ENCODE peak calls at places on chromosomes 7 and 10, in four cellular contexts. F is K562, B is A549, Y is GM12878. N is an unnamed sample.

GRCh38 chr7:69932034-69932628 is 333.9 kb downstream of the AUTS2 start:
- DNase-seq in Y (no peak), B (peak; percentile 35), F (no peak), N (no peak)

GRCh38 chr7:136171233-136171632 is 194.1 kb upstream of the MTPN start:
- DNase-seq in Y (no peak), F (no peak), B (no peak), N (no peak)

GRCh38 chr7:1585142-1585981 is 15.5 kb upstream of the PSMG3 start:
- DNase-seq in F (no peak), Y (no peak), B (no peak), N (no peak)

GRCh38 chr7:4655311-4655710 is 26.8 kb upstream of the FOXK1 start:
- DNase-seq in Y (no peak), B (no peak), F (no peak), N (no peak)

GRCh38 chr7:11427686-11428273 is 404.2 kb downstream of the THSD7A start:
- DNase-seq in Y (no peak), B (peak; percentile 76), F (peak; percentile 31), N (peak; percentile 27)

GRCh38 chr7:150335101-150335773 is 6.2 kb downstream of the RARRES2 start:
- DNase-seq in Y (no peak), F (peak; percentile 14), B (no peak), N (no peak)

GRCh38 chr7:41065663-41066062 is 637.2 kb downstream of the INHBA start:
- DNase-seq in F (no peak), Y (no peak), B (no peak), N (no peak)

GRCh38 chr7:17155529-17155928 is 142.9 kb upstream of the AHR start:
- DNase-seq in B (no peak), Y (no peak), F (no peak), N (no peak)

GRCh38 chr10:22372922-22373321 is 27.6 kb downstream of the SPAG6 start:
- DNase-seq in B (no peak), Y (no peak), F (no peak), N (no peak)

GRCh38 chr10:97854735-97855134 is 5.1 kb downstream of the GOLGA7B start:
- DNase-seq in Y (no peak), F (no peak), B (no peak), N (no peak)

GRCh38 chr7:24521917-24522583 is 51.2 kb upstream of the PALS2 start:
- DNase-seq in Y (no peak), B (no peak), F (no peak), N (no peak)

GRCh38 chr7:33379891-33380525 is 250.6 kb downstream of the BBS9 start:
- DNase-seq in B (no peak), Y (no peak), F (no peak), N (no peak)

GRCh38 chr7:108455524-108455832 is 758 bp downstream of the NRCAM start:
- DNase-seq in F (no peak), B (peak; percentile 38), Y (no peak), N (no peak)

GRCh38 chr7:22582860-22583640 is 83.1 kb upstream of the STEAP1B start:
- DNase-seq in Y (no peak), B (peak; percentile 86), F (no peak), N (no peak)

GRCh38 chr7:47326808-47327207 is 255.1 kb downstream of the TNS3 start:
- DNase-seq in Y (no peak), B (no peak), F (no peak), N (no peak)

GRCh38 chr7:23332881-23333612 is 33.9 kb downstream of the MALSU1 start:
- DNase-seq in B (peak; percentile 65), F (no peak), Y (no peak), N (no peak)

GRCh38 chr10:21263266-21263803 is 262.1 kb downstream of the SKIDA1 start:
- DNase-seq in Y (no peak), B (no peak), F (no peak), N (no peak)

GRCh38 chr10:129502448-129502847 is 35.4 kb downstream of the MGMT start:
- DNase-seq in Y (no peak), F (no peak), B (no peak), N (no peak)

GRCh38 chr10:129506101-129506797 is 39.2 kb downstream of the MGMT start:
- DNase-seq in F (no peak), B (no peak), Y (no peak), N (no peak)

GRCh38 chr10:129509155-129509554 is 42.1 kb downstream of the MGMT start:
- DNase-seq in B (no peak), F (no peak), Y (no peak), N (no peak)

GRCh38 chr10:129507216-129507615 is 40.2 kb downstream of the MGMT start:
- DNase-seq in Y (no peak), F (no peak), B (no peak), N (no peak)

GRCh38 chr10:129505500-129506075 is 38.5 kb downstream of the MGMT start:
- DNase-seq in Y (no peak), B (no peak), F (no peak), N (no peak)
- TF ChIP-seq BHLHE40 in Y (no peak), B (no peak), F (no peak), N (no peak)

GRCh38 chr7:96287168-96287567 is 34.7 kb downstream of the SLC25A13 start:
- DNase-seq in B (no peak), F (no peak), Y (no peak), N (no peak)

GRCh38 chr7:96282835-96283234 is 39.1 kb downstream of the SLC25A13 start:
- DNase-seq in Y (no peak), B (no peak), F (no peak), N (no peak)

GRCh38 chr7:96284240-96284639 is 37.7 kb downstream of the SLC25A13 start:
- DNase-seq in B (no peak), F (no peak), Y (no peak), N (no peak)

GRCh38 chr7:96285579-96285978 is 36.3 kb downstream of the SLC25A13 start:
- DNase-seq in B (no peak), F (no peak), Y (no peak), N (no peak)

DNA sequence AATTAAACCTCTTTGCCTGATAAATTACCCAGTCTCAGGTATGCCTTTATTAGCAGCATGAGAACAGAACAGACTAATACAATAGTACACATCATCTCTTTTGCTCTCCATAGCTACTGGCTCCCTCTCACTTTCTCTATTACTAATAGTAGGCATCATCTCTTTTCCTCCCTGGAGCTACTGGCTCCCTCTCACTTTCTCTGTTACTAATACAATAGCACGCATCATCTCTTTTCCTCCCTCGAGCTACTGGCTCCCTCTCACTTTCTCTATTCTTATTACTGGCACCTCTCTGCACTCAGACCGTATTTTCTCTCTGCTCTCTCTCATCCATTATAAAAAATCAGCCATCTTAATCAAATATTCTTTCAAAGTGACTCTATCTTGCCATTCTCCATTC is 37.1 kb downstream of the SLC25A13 start:
- DNase-seq in F (no peak), Y (no peak), B (no peak), N (no peak)
- TF ChIP-seq HDAC2 in F (no peak), Y (no peak), B (no peak), N (no peak)

GRCh38 chr7:77360104-77360503 is 56.0 kb downstream of the GSAP start:
- DNase-seq in F (no peak), Y (no peak), B (peak; percentile 48), N (peak; percentile 92)
- TF ChIP-seq BHLHE40 in F (no peak), Y (no peak), B (no peak), N (no peak)

GRCh38 chr7:143296686-143297085 is 8.5 kb downstream of the CASP2 start:
- DNase-seq in F (no peak), B (no peak), Y (no peak), N (no peak)
- TF ChIP-seq HDAC2 in F (no peak), B (no peak), Y (no peak), N (no peak)

GRCh38 chr10:65968437-65968836 is 957.4 kb upstream of the LRRTM3 start:
- DNase-seq in Y (no peak), B (no peak), F (no peak), N (no peak)
- TF ChIP-seq BHLHE40 in Y (no peak), B (no peak), F (no peak), N (no peak)

DNA sequence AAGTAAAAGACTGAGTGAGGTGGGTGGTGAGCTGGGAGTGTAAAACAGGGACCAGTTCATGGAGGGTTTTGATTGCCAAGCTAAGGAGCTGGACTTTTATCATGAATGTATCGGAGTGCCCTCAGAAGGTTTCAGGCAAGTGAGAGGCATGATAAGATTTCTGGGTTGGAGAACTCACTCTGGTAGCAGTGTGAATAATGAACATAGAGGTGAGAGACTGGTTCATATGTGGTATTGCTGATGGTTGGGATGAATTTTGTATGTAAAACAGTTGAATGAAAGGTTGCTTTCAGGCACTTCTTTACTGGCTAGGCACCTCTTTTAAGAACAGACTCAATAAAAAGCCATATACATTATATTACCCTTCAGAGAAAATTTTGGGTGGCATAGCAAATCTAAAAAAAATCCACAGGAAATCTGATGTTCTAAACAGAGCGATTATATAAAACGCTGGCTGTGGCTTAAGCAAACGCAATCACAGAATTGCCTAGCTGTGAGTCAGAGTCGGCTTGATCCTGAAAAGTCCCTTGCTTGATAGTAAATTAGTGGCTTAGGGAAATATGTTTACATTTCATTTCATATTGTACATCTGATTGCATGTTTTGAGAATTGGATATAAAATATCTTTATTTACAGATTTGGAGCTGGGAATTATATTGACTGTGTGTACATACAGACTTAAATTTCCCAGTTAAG is 92.9 kb upstream of the HDAC9 start:
- DNase-seq in F (no peak), Y (no peak), B (no peak), N (no peak)
- TF ChIP-seq HDAC2 in F (no peak), Y (no peak), B (no peak), N (no peak)

GRCh38 chr10:8054498-8055407 is at the start of gene GATA3:
- DNase-seq in F (peak; percentile 31), Y (no peak), B (peak; percentile 86), N (no peak)
- TF ChIP-seq BHLHE40 in F (no peak), Y (peak; percentile 37), B (no peak), N (no peak)